ENCODE peak calls at places on chromosome 5, in ten cellular contexts. W, G, B, R, Q, I, L, S, J and X are unnamed samples. For H3K4me1, the result is how much of the 10 kb centered on the place peaks cover.

GRCh38 chr5:133663380-133664054 is 51.2 kb upstream of the FSTL4 start:
- DNase-seq in W (no peak), G (no peak), B (no peak), R (no peak), Q (no peak), I (no peak), L (no peak), S (no peak), J (no peak), X (no peak)

GRCh38 chr5:6717687-6718086 is 4.5 kb downstream of the TENT4A start:
- DNase-seq in W (peak), G (no peak), B (no peak), R (no peak), Q (no peak), I (no peak), L (no peak), S (no peak), J (no peak), X (peak)

GRCh38 chr5:77015938-77016569 is 14.2 kb upstream of the AGGF1 start:
- DNase-seq in W (no peak), G (peak), B (no peak), R (peak), Q (no peak), I (peak), L (no peak), S (no peak), J (peak), X (peak)

GRCh38 chr5:75611324-75612210 is at the start of gene ANKDD1B:
- DNase-seq in W (peak), G (no peak), B (peak), R (peak), Q (peak), I (peak), L (no peak), S (peak), J (no peak), X (peak)

GRCh38 chr5:135057233-135057632 is 23.2 kb upstream of the PITX1 start:
- DNase-seq in W (no peak), G (no peak), B (no peak), R (no peak), Q (no peak), I (no peak), L (no peak), S (no peak), J (no peak), X (no peak)

GRCh38 chr5:43973318-43973717 is 370.3 kb downstream of the NNT start:
- DNase-seq in W (no peak), G (peak), B (no peak), R (no peak), Q (no peak), I (peak), L (no peak), S (no peak), J (no peak), X (no peak)

GRCh38 chr5:31717586-31717985 is 78.7 kb downstream of the PDZD2 start:
- DNase-seq in W (no peak), G (no peak), B (no peak), R (no peak), Q (no peak), I (no peak), L (no peak), S (no peak), J (no peak), X (no peak)

GRCh38 chr5:139789845-139790189 is 5.8 kb upstream of the PSD2 start:
- DNase-seq in W (no peak), G (no peak), B (no peak), R (no peak), Q (no peak), I (no peak), L (no peak), S (no peak), J (no peak), X (no peak)

GRCh38 chr5:57665146-57665936 is 182.7 kb upstream of the ACTBL2 start:
- DNase-seq in W (no peak), G (no peak), B (no peak), R (no peak), Q (no peak), I (peak), L (no peak), S (no peak), J (no peak), X (no peak)

GRCh38 chr5:140549237-140550144 is 2.0 kb downstream of the EIF4EBP3 start:
- DNase-seq in W (peak), G (no peak), B (peak), R (peak), Q (no peak), I (no peak), L (no peak), S (peak), J (no peak), X (peak)

GRCh38 chr5:53069626-53070025 is 39.9 kb downstream of the MOCS2 start:
- DNase-seq in W (no peak), G (no peak), B (no peak), R (peak), Q (no peak), I (peak), L (no peak), S (no peak), J (no peak), X (no peak)

GRCh38 chr5:157447246-157447645 is 12.8 kb upstream of the NIPAL4 start:
- DNase-seq in W (no peak), G (no peak), B (no peak), R (no peak), Q (no peak), I (peak), L (no peak), S (peak), J (no peak), X (no peak)

GRCh38 chr5:131640043-131640856 is 5.2 kb upstream of the RAPGEF6 start:
- DNase-seq in W (no peak), G (no peak), B (no peak), R (no peak), Q (no peak), I (peak), L (no peak), S (no peak), J (no peak), X (no peak)

GRCh38 chr5:13659391-13659790 is 285.1 kb downstream of the DNAH5 start:
- DNase-seq in W (no peak), G (no peak), B (no peak), R (no peak), Q (no peak), I (peak), L (no peak), S (no peak), J (no peak), X (no peak)

GRCh38 chr5:32753051-32753450 is 41.9 kb downstream of the NPR3 start:
- DNase-seq in W (no peak), G (no peak), B (no peak), R (peak), Q (no peak), I (no peak), L (no peak), S (no peak), J (no peak), X (no peak)

GRCh38 chr5:32754251-32754650 is 43.1 kb downstream of the NPR3 start:
- DNase-seq in W (no peak), G (no peak), B (no peak), R (no peak), Q (no peak), I (no peak), L (no peak), S (no peak), J (no peak), X (no peak)

DNA sequence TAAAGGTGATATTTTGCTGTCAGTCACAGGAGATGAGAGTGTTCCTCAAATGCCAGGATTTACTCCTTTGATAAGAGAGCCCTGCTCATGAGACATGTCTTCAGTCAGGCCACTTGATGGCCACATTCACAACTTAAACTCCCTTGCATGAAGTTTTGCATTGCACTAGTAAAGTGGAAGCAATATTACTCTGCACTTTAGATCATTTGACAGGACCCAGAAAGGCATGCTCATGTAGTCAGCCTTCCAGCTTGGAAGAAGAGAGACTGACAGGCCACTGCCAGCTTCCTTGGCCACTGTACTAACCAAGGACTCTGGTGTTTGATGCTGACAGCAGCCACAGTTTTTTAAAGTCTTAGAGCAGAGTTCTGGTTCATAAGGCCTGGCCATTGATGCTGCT is 42.6 kb downstream of the NPR3 start:
- DNase-seq in W (no peak), G (no peak), B (no peak), R (no peak), Q (no peak), I (peak), L (no peak), S (no peak), J (no peak), X (no peak)
- H3K27ac ChIP-seq in W (no peak), G (no peak), B (peak), R (no peak), Q (no peak), I (no peak), L (no peak), S (no peak), J (no peak), X (no peak)

GRCh38 chr5:93423333-93423714 is 157.7 kb downstream of the NR2F1-AS1 start:
- DNase-seq in W (no peak), G (no peak), B (no peak), R (no peak), Q (no peak), I (no peak), L (no peak), S (no peak), J (no peak), X (no peak)
- H3K4me1 ChIP-seq in W (under half), G (under half), B (under half), R (under half), Q (under half), I (under half), L (under half), S (under half), J (under half), X (under half)

DNA sequence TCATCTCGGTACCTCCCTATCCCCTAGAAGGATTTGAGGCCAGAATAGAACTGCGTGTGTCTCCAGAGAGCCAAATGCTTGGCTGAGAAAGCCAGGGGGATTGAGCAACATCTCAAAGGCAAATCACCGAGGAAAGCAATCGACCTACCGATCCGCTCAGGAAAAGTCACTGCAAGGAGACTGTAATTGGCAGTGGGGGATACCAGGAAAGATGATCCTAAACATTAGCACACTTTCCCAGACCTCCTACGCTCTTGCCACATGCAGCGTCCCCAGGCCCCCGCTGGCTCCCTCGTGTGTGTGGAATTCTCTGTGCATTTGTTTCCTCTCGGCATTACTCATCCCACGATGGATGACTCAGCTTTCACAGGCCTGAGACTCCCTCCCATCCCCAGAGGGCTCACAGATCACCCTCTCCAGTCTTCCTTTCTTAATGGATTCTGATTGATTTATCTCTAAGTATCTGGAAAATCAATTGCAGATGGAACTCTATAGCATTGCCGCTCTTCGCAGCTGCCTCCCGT is 82.2 kb upstream of the ICE1 start:
- DNase-seq in W (peak), G (peak), B (peak), R (peak), Q (peak), I (peak), L (no peak), S (peak), J (peak), X (peak)
- H3K4me3 ChIP-seq in W (no peak), G (no peak), B (peak), R (no peak), Q (no peak), I (no peak), L (no peak), S (no peak), J (no peak), X (no peak)

GRCh38 chr5:149404746-149405549 is 25.9 kb upstream of the IL17B start:
- DNase-seq in W (peak), G (peak), B (no peak), R (peak), Q (no peak), I (no peak), L (no peak), S (no peak), J (no peak), X (no peak)
- H3K27ac ChIP-seq in W (peak), G (no peak), B (peak), R (peak), Q (peak), I (no peak), L (no peak), S (no peak), J (no peak), X (peak)

GRCh38 chr5:59259238-59259637 is 634.3 kb downstream of the PDE4D start:
- DNase-seq in W (no peak), G (no peak), B (no peak), R (no peak), Q (no peak), I (no peak), L (no peak), S (no peak), J (no peak), X (no peak)
- H3K4me1 ChIP-seq in W (under half), G (under half), B (under half), R (under half), Q (under half), I (under half), L (under half), S (under half), J (under half), X (under half)

GRCh38 chr5:138138949-138139775 is at the start of gene NME5:
- DNase-seq in W (peak), G (no peak), B (peak), R (peak), Q (peak), I (peak), L (no peak), S (peak), J (peak), X (peak)
- H3K4me3 ChIP-seq in W (peak), G (no peak), B (peak), R (peak), Q (peak), I (peak), L (no peak), S (peak), J (peak), X (no peak)

GRCh38 chr5:3182477-3182876 is 413.2 kb upstream of the IRX1 start:
- DNase-seq in W (no peak), G (no peak), B (no peak), R (no peak), Q (no peak), I (no peak), L (no peak), S (no peak), J (no peak), X (no peak)

GRCh38 chr5:3181641-3182040 is 414.0 kb upstream of the IRX1 start:
- DNase-seq in W (no peak), G (no peak), B (no peak), R (no peak), Q (no peak), I (no peak), L (no peak), S (no peak), J (no peak), X (no peak)

GRCh38 chr5:3187846-3188425 is 407.7 kb upstream of the IRX1 start:
- DNase-seq in W (no peak), G (no peak), B (no peak), R (no peak), Q (no peak), I (no peak), L (no peak), S (no peak), J (no peak), X (no peak)

GRCh38 chr5:3186711-3187450 is 408.8 kb upstream of the IRX1 start:
- DNase-seq in W (no peak), G (no peak), B (no peak), R (no peak), Q (no peak), I (no peak), L (no peak), S (no peak), J (no peak), X (no peak)

GRCh38 chr5:3185488-3185887 is 410.1 kb upstream of the IRX1 start:
- DNase-seq in W (no peak), G (no peak), B (no peak), R (no peak), Q (no peak), I (no peak), L (no peak), S (no peak), J (no peak), X (no peak)
- H3K27ac ChIP-seq in W (no peak), G (no peak), B (no peak), R (no peak), Q (no peak), I (no peak), L (no peak), S (no peak), J (no peak), X (no peak)